ENCODE peak calls at places on chromosomes 11 and 22, in ten cellular contexts. X, V, O, T, U, D, L, H, S and E are unnamed samples.

GRCh38 chr22:22673628-22674027 is 29.2 kb downstream of the GGTLC2 start:
- DNase-seq in X (no peak), V (no peak), O (no peak), T (no peak), U (no peak), D (no peak), L (no peak), H (no peak), S (no peak), E (no peak)

GRCh38 chr22:28034145-28034759 is 115.2 kb upstream of the PITPNB start:
- DNase-seq in X (no peak), V (no peak), O (no peak), T (no peak), U (no peak), D (no peak), L (no peak), H (no peak), S (no peak), E (no peak)

GRCh38 chr11:67060111-67060522 is 3.5 kb downstream of the RHOD start:
- DNase-seq in X (no peak), V (peak), O (peak), T (no peak), U (no peak), D (no peak), L (no peak), H (no peak), S (no peak), E (no peak)

GRCh38 chr11:64935634-64936081 is at the start of gene GPHA2:
- DNase-seq in X (no peak), V (no peak), O (peak), T (no peak), U (peak), D (no peak), L (no peak), H (no peak), S (no peak), E (no peak)

GRCh38 chr11:1458340-1459218 is 28.0 kb downstream of the MOB2 start:
- DNase-seq in X (peak), V (peak), O (no peak), T (peak), U (peak), D (peak), L (no peak), H (no peak), S (no peak), E (no peak)

GRCh38 chr11:119339581-119340334 is 925 bp downstream of the C1QTNF5 start:
- DNase-seq in X (peak), V (peak), O (no peak), T (peak), U (peak), D (peak), L (peak), H (no peak), S (no peak), E (no peak)

GRCh38 chr11:2800655-2801531 is 84.7 kb downstream of the CDKN1C start:
- DNase-seq in X (no peak), V (no peak), O (no peak), T (peak), U (peak), D (no peak), L (no peak), H (peak), S (no peak), E (no peak)

GRCh38 chr11:30478923-30479322 is 107.2 kb downstream of the MPPED2 start:
- DNase-seq in X (no peak), V (no peak), O (no peak), T (no peak), U (no peak), D (no peak), L (no peak), H (no peak), S (no peak), E (no peak)

GRCh38 chr11:105073486-105074200 is 28.5 kb upstream of the CARD16 start:
- DNase-seq in X (no peak), V (no peak), O (no peak), T (no peak), U (no peak), D (no peak), L (no peak), H (no peak), S (no peak), E (no peak)

GRCh38 chr11:88435405-88435804 is 97.9 kb upstream of the CTSC start:
- DNase-seq in X (no peak), V (no peak), O (no peak), T (no peak), U (no peak), D (no peak), L (no peak), H (no peak), S (no peak), E (no peak)
- TF ChIP-seq CTCF in X (no peak), V (no peak), O (no peak), T (no peak), U (no peak), D (no peak), L (no peak), H (no peak), S (no peak), E (no peak)

GRCh38 chr11:113083571-113083970 is 122.4 kb downstream of the NCAM1 start:
- DNase-seq in X (no peak), V (no peak), O (no peak), T (no peak), U (no peak), D (no peak), L (no peak), H (no peak), S (no peak), E (no peak)
- H3K4me3 ChIP-seq in X (no peak), V (no peak), O (no peak), T (no peak), U (no peak), D (no peak), L (no peak), H (no peak), S (no peak), E (no peak)

GRCh38 chr11:115083129-115083823 is 404.9 kb downstream of the NXPE2 start:
- DNase-seq in X (peak), V (no peak), O (no peak), T (no peak), U (no peak), D (no peak), L (no peak), H (no peak), S (no peak), E (no peak)
- TF ChIP-seq CTCF in X (no peak), V (no peak), O (no peak), T (no peak), U (no peak), D (no peak), L (no peak), H (no peak), S (no peak), E (no peak)

GRCh38 chr22:41301085-41302015 is at the start of gene ZC3H7B:
- DNase-seq in X (peak), V (peak), O (peak), T (peak), U (peak), D (peak), L (peak), H (peak), S (peak), E (no peak)
- H3K4me3 ChIP-seq in X (peak), V (peak), O (peak), T (peak), U (peak), D (peak), L (peak), H (peak), S (peak), E (peak)